ENCODE peak calls at places on chromosome X, in seven cellular contexts. P is ascending aorta, O is endodermal cell, C is GM23338, V is cardiac fibroblast, J is progenitor cell of endocrine pancreas, M is HFFc6. Q is an unnamed sample.

GRCh38 chrX:65894138-65894537 is 145.7 kb downstream of the VSIG4 start:
- DNase-seq in J (no peak), O (no peak), C (no peak), V (no peak), M (no peak), P (no peak), Q (no peak)

GRCh38 chrX:53729756-53730155 is 43.2 kb upstream of the HUWE1 start:
- DNase-seq in O (no peak), J (no peak), V (peak; percentile 27), C (no peak), P (no peak), M (no peak), Q (no peak)

GRCh38 chrX:20060961-20061868 is 55.5 kb downstream of the MAP7D2 start:
- DNase-seq in P (no peak), V (no peak), J (no peak), O (no peak), C (no peak), M (no peak), Q (no peak)

GRCh38 chrX:39167791-39168190 is 366.5 kb downstream of the MID1IP1 start:
- DNase-seq in C (no peak), O (no peak), M (no peak), J (no peak), V (no peak), P (no peak), Q (no peak)

GRCh38 chrX:88284844-88285243 is 462.2 kb upstream of the CPXCR1 start:
- DNase-seq in V (no peak), J (no peak), O (no peak), P (no peak), M (no peak), C (no peak), Q (no peak)

GRCh38 chrX:123338240-123338639 is 154.2 kb downstream of the GRIA3 start:
- DNase-seq in O (no peak), C (no peak), V (no peak), P (no peak), J (no peak), M (no peak), Q (no peak)

GRCh38 chrX:54921427-54922021 is 900 bp downstream of the TRO start:
- DNase-seq in V (peak; percentile 57), O (peak; percentile 91), P (no peak), M (peak; percentile 56), J (peak; percentile 57), C (peak; percentile 78), Q (peak; percentile 66)

GRCh38 chrX:63784902-63785692 is at the start of gene ARHGEF9:
- DNase-seq in O (peak; percentile 81), M (no peak), V (peak; percentile 7), P (no peak), C (peak; percentile 76), J (peak; percentile 37), Q (peak; percentile 34)

GRCh38 chrX:109732319-109732779 is 708 bp downstream of the ACSL4 start:
- DNase-seq in J (no peak), M (peak; percentile 45), C (peak; percentile 22), V (peak; percentile 77), P (no peak), O (no peak), Q (no peak)

GRCh38 chrX:124573458-124573857 is 227.1 kb downstream of the SH2D1A start:
- DNase-seq in M (no peak), V (peak; percentile 1), P (no peak), J (no peak), O (no peak), C (no peak), Q (no peak)

GRCh38 chrX:16429391-16429790 is 220.6 kb upstream of the S100G start:
- DNase-seq in J (no peak), C (no peak), P (no peak), V (peak; percentile 22), M (peak; percentile 7), O (no peak), Q (no peak)

GRCh38 chrX:41275661-41276609 is 58.0 kb upstream of the DDX3X start:
- DNase-seq in C (peak; percentile 63), J (peak; percentile 41), O (peak; percentile 89), V (peak; percentile 59), M (peak; percentile 43), P (no peak), Q (peak; percentile 50)

GRCh38 chrX:125782184-125782583 is 383.9 kb downstream of the DCAF12L2 start:
- DNase-seq in V (no peak), J (no peak), P (no peak), C (peak; percentile 5), M (no peak), O (no peak), Q (no peak)

GRCh38 chrX:82412851-82413250 is 1095.2 kb upstream of the POU3F4 start:
- DNase-seq in J (no peak), V (no peak), P (no peak), O (no peak), C (no peak), M (no peak), Q (no peak)

GRCh38 chrX:40313269-40313668 is 215.5 kb upstream of the BCOR start:
- DNase-seq in P (no peak), J (no peak), O (no peak), C (no peak), V (no peak), M (no peak), Q (no peak)

GRCh38 chrX:150688911-150689451 is 4.2 kb upstream of the MTMR1 start:
- DNase-seq in J (no peak), O (peak; percentile 74), C (peak; percentile 64), P (no peak), M (peak; percentile 92), V (peak; percentile 94), Q (no peak)

GRCh38 chrX:154804957-154805695 is at the start of gene MPP1:
- DNase-seq in M (peak; percentile 50), C (peak; percentile 74), J (peak; percentile 47), V (peak; percentile 63), P (no peak), O (peak; percentile 87), Q (peak; percentile 59)

GRCh38 chrX:154546354-154547244 is at the start of gene G6PD:
- DNase-seq in C (peak; percentile 72), J (peak; percentile 58), P (no peak), V (no peak), O (peak; percentile 91), M (no peak), Q (peak; percentile 58)

GRCh38 chrX:21972721-21973120 is 32.2 kb downstream of the SMS start:
- DNase-seq in V (peak; percentile 89), M (peak; percentile 85), J (no peak), O (no peak), C (peak; percentile 27), P (no peak), Q (no peak)

GRCh38 chrX:107707866-107708265 is 67.7 kb downstream of the TSC22D3 start:
- DNase-seq in O (peak; percentile 13), M (no peak), P (no peak), V (no peak), J (no peak), C (no peak), Q (no peak)

DNA sequence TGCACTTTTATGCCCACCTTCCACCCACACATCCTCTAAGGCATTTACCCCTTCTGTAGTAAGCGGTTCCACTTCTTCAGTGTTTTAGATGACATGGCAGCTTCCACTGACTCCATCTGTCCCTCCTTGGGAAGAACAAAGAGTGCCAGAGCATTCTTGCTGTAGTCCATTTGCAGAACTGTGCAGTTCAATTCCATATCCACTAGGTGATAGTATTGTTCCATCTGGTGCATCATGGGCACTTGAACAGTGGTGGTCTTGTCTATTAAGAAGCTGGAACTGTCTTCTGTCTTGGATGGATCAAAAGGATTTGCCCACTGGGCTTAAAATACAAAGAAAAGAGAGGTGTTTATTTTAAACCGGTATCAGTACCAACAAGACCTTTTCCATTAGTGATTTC is 3.5 kb downstream of the SERPINA7 start:
- DNase-seq in M (no peak), O (no peak), J (no peak), C (peak; percentile 14), P (no peak), V (no peak), Q (no peak)
- TF ChIP-seq CTCF in M (no peak), O (peak; percentile 57), J (no peak), C (peak; percentile 48), P (no peak), V (no peak), Q (peak; percentile 16)

DNA sequence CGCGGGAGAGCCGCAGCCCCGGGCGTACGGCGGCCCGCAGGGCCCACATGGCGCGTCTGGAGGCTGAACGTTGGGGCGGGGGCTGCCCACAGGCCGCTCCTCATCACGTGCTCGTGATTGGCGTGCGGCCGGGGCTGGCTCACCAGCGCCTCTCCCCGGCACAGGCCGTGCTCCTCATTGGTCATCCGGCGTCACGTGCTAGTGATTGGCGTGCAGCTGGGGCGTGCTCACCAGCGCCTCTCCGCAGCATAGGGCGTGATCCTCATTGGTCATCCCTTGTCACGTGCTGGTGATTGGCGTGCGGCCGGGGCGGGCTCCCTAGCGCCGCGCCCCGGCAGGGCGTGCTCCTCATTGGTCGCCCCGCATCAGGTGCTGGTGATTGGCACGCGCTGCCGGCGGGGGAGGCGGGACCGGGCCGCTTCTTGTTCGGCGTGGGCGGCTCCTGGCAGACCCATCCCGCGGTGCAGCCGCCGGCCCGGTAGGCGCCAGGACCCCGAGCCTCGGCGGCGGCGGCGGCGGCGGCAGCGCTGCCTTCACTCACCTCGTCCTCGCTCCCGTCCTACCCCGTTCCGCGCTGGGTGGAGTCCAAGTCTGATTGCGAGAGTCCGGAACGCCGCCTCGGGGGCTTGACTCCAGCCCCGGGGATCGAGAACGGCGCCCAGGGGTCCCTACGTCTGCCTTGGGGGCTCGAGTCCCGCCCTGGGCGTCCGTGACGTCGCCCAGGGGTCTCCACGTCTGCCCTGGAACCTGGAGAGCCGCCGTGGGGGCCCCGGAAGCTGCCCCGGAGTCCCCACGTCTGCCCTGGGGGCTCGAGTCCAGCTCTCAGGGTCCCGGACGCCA is at the start of gene GTPBP6:
- DNase-seq in O (peak; percentile 100), M (peak; percentile 100), P (peak; percentile 99), J (peak; percentile 98), V (peak; percentile 100), C (peak; percentile 100), Q (peak; percentile 93)
- TF ChIP-seq CTCF in O (peak; percentile 18), M (peak; percentile 69), P (peak; percentile 18), J (no peak), V (peak; percentile 12), C (no peak), Q (no peak)

GRCh38 chrX:26922278-26922677 is 540.9 kb downstream of the PPP4R3C start:
- DNase-seq in O (no peak), P (no peak), J (no peak), V (peak; percentile 55), C (no peak), M (no peak), Q (no peak)

GRCh38 chrX:26915064-26915463 is 548.1 kb downstream of the PPP4R3C start:
- DNase-seq in J (no peak), O (no peak), M (no peak), P (no peak), V (peak; percentile 31), C (no peak), Q (no peak)

GRCh38 chrX:26914232-26914631 is 548.9 kb downstream of the PPP4R3C start:
- DNase-seq in M (no peak), O (no peak), C (no peak), P (no peak), V (peak; percentile 29), J (no peak), Q (no peak)

GRCh38 chrX:26918633-26919032 is 544.5 kb downstream of the PPP4R3C start:
- DNase-seq in M (no peak), J (no peak), P (no peak), C (peak; percentile 62), O (peak; percentile 75), V (peak; percentile 49), Q (no peak)
- TF ChIP-seq CTCF in M (no peak), J (peak; percentile 28), P (no peak), C (peak; percentile 56), O (peak; percentile 71), V (peak; percentile 18), Q (peak; percentile 42)

DNA sequence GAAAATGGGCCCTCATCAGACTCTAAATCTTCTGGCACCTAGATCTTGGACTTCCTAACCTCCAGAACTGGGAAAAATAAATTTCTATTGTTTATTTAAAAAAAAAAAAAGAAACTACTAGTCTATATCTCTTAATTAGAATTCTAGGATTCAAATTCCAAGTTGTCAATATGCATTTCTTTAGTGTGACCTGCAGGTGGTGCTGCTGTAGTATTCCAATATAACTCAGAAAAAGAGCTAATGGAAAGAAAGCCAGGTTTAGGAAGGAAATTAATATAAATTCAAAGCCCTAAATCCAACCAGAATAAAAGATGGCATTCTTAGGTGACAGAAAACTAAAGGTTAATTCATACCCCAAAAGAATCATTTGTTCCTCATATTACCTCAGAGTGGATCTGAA is 80.0 kb upstream of the NALF2 start:
- DNase-seq in V (peak; percentile 19), P (no peak), O (peak; percentile 49), J (no peak), M (no peak), C (peak; percentile 32), Q (no peak)
- TF ChIP-seq CTCF in V (peak; percentile 24), P (no peak), O (peak; percentile 68), J (peak; percentile 44), M (peak; percentile 55), C (peak; percentile 50), Q (peak; percentile 54)